ENCODE peak calls at places on chromosome X, in five cellular contexts. Y is psoas muscle, K is small intestine, R is NT2/D1, L is mammary epithelial cell. H is an unnamed sample. For H3K4me1, the result is how much of the 10 kb centered on the place peaks cover.

GRCh38 chrX:29604381-29604780 is 611.0 kb upstream of the MAGEB2 start:
- DNase-seq in K (no peak), L (no peak), R (no peak), Y (no peak), H (no peak)

GRCh38 chrX:95117556-95117955 is 1443.5 kb downstream of the FAM133A start:
- DNase-seq in Y (no peak), K (no peak), L (peak), R (no peak), H (no peak)

GRCh38 chrX:98350940-98351339 is 1467.2 kb downstream of the RPA4 start:
- DNase-seq in R (peak), L (no peak), K (no peak), Y (no peak), H (no peak)

GRCh38 chrX:667360-667759 is 36.8 kb downstream of the SHOX start:
- DNase-seq in Y (no peak), R (no peak), L (no peak), K (no peak), H (no peak)

GRCh38 chrX:13837290-13837745 is 20.4 kb upstream of the GPM6B start:
- DNase-seq in K (no peak), Y (no peak), R (no peak), L (no peak), H (no peak)

GRCh38 chrX:135185795-135186443 is 14.7 kb upstream of the CT55 start:
- DNase-seq in R (peak), K (peak), Y (no peak), L (peak), H (no peak)

GRCh38 chrX:72713130-72713529 is 976 bp downstream of the PHKA1 start:
- DNase-seq in R (no peak), K (no peak), L (peak), Y (no peak), H (no peak)

GRCh38 chrX:14508025-14508690 is 21.2 kb upstream of the GLRA2 start:
- DNase-seq in Y (no peak), R (no peak), L (peak), K (no peak), H (no peak)

GRCh38 chrX:9429767-9430166 is 35.1 kb upstream of the TBL1X start:
- DNase-seq in K (no peak), Y (no peak), L (no peak), R (no peak), H (no peak)

GRCh38 chrX:14802943-14803710 is 69.7 kb downstream of the FANCB start:
- DNase-seq in K (no peak), Y (no peak), R (no peak), L (peak), H (no peak)

GRCh38 chrX:118976599-118977340 is 2.4 kb downstream of the LONRF3 start:
- DNase-seq in R (no peak), K (peak), Y (peak), L (no peak), H (peak)

GRCh38 chrX:9947395-9947794 is 19.8 kb upstream of the CLDN34 start:
- DNase-seq in Y (no peak), R (no peak), K (no peak), L (no peak), H (no peak)

GRCh38 chrX:106331606-106332005 is 163.5 kb downstream of the PWWP3B start:
- DNase-seq in L (no peak), K (no peak), Y (no peak), R (no peak), H (no peak)

GRCh38 chrX:96655947-96656623 is 28.6 kb upstream of the DIAPH2 start:
- DNase-seq in R (no peak), K (peak), Y (no peak), L (no peak), H (no peak)

GRCh38 chrX:151004085-151004484 is 20.9 kb downstream of the HMGB3 start:
- DNase-seq in R (no peak), K (no peak), L (no peak), Y (no peak), H (no peak)

GRCh38 chrX:104427693-104428092 is 138.3 kb upstream of the IL1RAPL2 start:
- DNase-seq in K (peak), Y (no peak), R (no peak), L (peak), H (no peak)

GRCh38 chrX:20681691-20682090 is 415.0 kb upstream of the RPS6KA3 start:
- DNase-seq in L (no peak), Y (no peak), R (no peak), K (no peak), H (no peak)

GRCh38 chrX:69524765-69525164 is 20.6 kb downstream of the NALF2 start:
- DNase-seq in R (no peak), L (no peak), K (no peak), Y (no peak), H (peak)

GRCh38 chrX:149760965-149761364 is 12.9 kb upstream of the HSFX1 start:
- DNase-seq in K (no peak), R (no peak), Y (no peak), L (no peak), H (no peak)

GRCh38 chrX:17520206-17520605 is 145.2 kb downstream of the NHS start:
- DNase-seq in Y (no peak), K (no peak), R (no peak), L (no peak), H (no peak)

GRCh38 chrX:153474718-153475117 is 4.3 kb upstream of the HAUS7 start:
- DNase-seq in R (no peak), K (peak), Y (peak), L (no peak), H (peak)

GRCh38 chrX:153476628-153477027 is 6.3 kb upstream of the HAUS7 start:
- DNase-seq in R (no peak), L (no peak), K (no peak), Y (no peak), H (peak)

GRCh38 chrX:153475751-153476281 is 5.4 kb upstream of the HAUS7 start:
- DNase-seq in K (no peak), Y (no peak), L (no peak), R (no peak), H (no peak)

GRCh38 chrX:153473126-153473525 is 2.8 kb upstream of the HAUS7 start:
- DNase-seq in Y (no peak), R (no peak), L (no peak), K (no peak), H (no peak)

GRCh38 chrX:153474266-153474665 is 3.9 kb upstream of the HAUS7 start:
- DNase-seq in Y (no peak), L (no peak), K (no peak), R (no peak), H (no peak)
- H3K4me3 ChIP-seq in Y (no peak), L (no peak), K (no peak), R (no peak), H (no peak)

DNA sequence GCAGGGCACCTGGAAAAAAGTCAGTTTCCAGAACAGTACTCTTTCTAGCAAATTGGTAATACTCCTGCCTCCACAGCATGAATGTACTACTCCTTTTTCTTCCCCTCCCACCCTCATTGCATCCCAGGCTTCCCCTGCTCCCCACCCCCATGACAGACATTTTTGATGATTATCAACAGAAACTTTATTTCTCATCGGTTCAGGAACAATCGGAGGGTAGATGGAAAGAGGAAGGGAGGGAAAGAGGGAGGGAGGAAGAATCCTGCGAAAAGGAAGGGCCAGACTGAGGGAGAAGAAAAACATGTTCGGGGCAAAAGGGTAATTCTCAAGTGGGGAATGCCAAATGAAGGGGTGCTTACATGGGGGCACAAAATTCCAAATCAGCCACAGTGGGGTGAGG is 705 bp upstream of the CXorf65 start:
- DNase-seq in L (no peak), K (no peak), R (no peak), Y (no peak), H (peak)
- H3K4me1 ChIP-seq in L (under half), K (under half), R (under half), Y (under half), H (under half)

GRCh38 chrX:113389846-113390245 is 549.2 kb upstream of the AMOT start:
- DNase-seq in R (no peak), K (no peak), L (no peak), Y (no peak), H (no peak)
- H3K4me3 ChIP-seq in R (no peak), K (no peak), L (no peak), Y (no peak), H (no peak)

DNA sequence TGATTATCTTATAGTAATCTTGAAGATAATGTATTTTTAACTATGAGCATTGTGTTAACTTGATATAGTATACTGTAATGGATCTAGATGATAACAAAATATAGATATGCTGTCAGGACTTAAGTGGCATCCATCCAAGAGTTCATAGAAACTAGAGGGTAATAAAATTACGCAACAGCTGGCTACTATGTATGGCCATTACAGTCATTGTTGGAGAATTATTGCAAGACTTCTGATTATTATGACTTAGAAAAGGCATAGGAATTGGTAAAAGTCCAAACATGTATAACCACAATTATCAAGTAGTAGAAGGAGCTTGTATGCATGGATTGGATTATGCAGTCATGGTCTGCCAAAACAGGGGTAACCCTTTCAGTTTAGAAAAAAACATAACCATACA is 9.5 kb downstream of the OGT start:
- DNase-seq in K (peak), R (no peak), L (peak), Y (no peak), H (no peak)
- H3K4me1 ChIP-seq in K (under half), R (under half), L (under half), Y (under half), H (under half)

GRCh38 chrX:123184858-123185251 is 777 bp downstream of the GRIA3 start:
- DNase-seq in R (no peak), Y (no peak), L (no peak), K (no peak), H (peak)
- H3K4me3 ChIP-seq in R (peak), Y (peak), L (peak), K (no peak), H (peak)